ENCODE peak calls at places on chromosomes 3 and 15, in seven cellular contexts. N is body of pancreas; O is tibial artery; S is CD8-positive, alpha-beta T cell; H is OCI-LY7; E is heart left ventricle; B is WERI-Rb-1. V is an unnamed sample. For H3K36me3, the result is how much of the 10 kb centered on the place peaks cover.

GRCh38 chr3:13653631-13654279 is 104.8 kb downstream of the FBLN2 start:
- DNase-seq in N (no peak), O (no peak), S (no peak), H (no peak), E (no peak), B (no peak), V (no peak)

GRCh38 chr15:44317423-44317822 is 28.9 kb downstream of the GOLM2 start:
- DNase-seq in N (no peak), O (no peak), S (no peak), H (no peak), E (no peak), B (no peak), V (no peak)

GRCh38 chr15:82828064-82828463 is 18.6 kb downstream of the WHAMM start:
- DNase-seq in N (no peak), O (no peak), S (no peak), H (no peak), E (no peak), B (no peak), V (no peak)

GRCh38 chr15:87620393-87620792 is 636.1 kb downstream of the NTRK3 start:
- DNase-seq in N (no peak), O (no peak), S (no peak), H (no peak), E (no peak), B (no peak), V (no peak)

GRCh38 chr15:44654858-44655257 is 8.6 kb downstream of the SPG11 start:
- DNase-seq in N (no peak), O (no peak), S (no peak), H (no peak), E (no peak), B (no peak), V (no peak)

GRCh38 chr3:47293822-47294221 is 11.1 kb downstream of the KLHL18 start:
- DNase-seq in N (no peak), O (no peak), S (no peak), H (no peak), E (no peak), B (no peak), V (no peak)

GRCh38 chr15:77024273-77025065 is 29.5 kb downstream of the PSTPIP1 start:
- DNase-seq in N (peak), O (peak), S (peak), H (peak), E (peak), B (peak), V (peak)

GRCh38 chr15:101185770-101186169 is 66.1 kb downstream of the CHSY1 start:
- DNase-seq in N (no peak), O (no peak), S (no peak), H (no peak), E (no peak), B (no peak), V (no peak)

GRCh38 chr3:134326760-134327593 is 47.3 kb downstream of the AMOTL2 start:
- DNase-seq in N (peak), O (peak), S (no peak), H (no peak), E (peak), B (peak), V (peak)

GRCh38 chr15:85750807-85751730 is 43.7 kb downstream of the KLHL25 start:
- DNase-seq in N (no peak), O (peak), S (no peak), H (no peak), E (peak), B (peak), V (no peak)

GRCh38 chr3:28940530-28940929 is 340.3 kb upstream of the RBMS3 start:
- DNase-seq in N (no peak), O (peak), S (no peak), H (no peak), E (no peak), B (no peak), V (no peak)

GRCh38 chr3:40877651-40878463 is 321.4 kb upstream of the CTNNB1 start:
- DNase-seq in N (peak), O (peak), S (no peak), H (no peak), E (peak), B (no peak), V (peak)

GRCh38 chr3:118938183-118938961 is 96.3 kb downstream of the IGSF11 start:
- DNase-seq in N (no peak), O (no peak), S (no peak), H (no peak), E (no peak), B (no peak), V (peak)

GRCh38 chr3:187743195-187744141 is 1.8 kb downstream of the BCL6 start:
- DNase-seq in N (peak), O (peak), S (peak), H (peak), E (peak), B (peak), V (no peak)

GRCh38 chr3:18771931-18772330 is 346.8 kb upstream of the SATB1 start:
- DNase-seq in N (no peak), O (no peak), S (no peak), H (no peak), E (no peak), B (no peak), V (no peak)

GRCh38 chr15:31309893-31310606 is 16.6 kb upstream of the KLF13 start:
- DNase-seq in N (no peak), O (no peak), S (no peak), H (no peak), E (no peak), B (no peak), V (no peak)

GRCh38 chr3:146153429-146153828 is 7.6 kb downstream of the PLOD2 start:
- DNase-seq in N (no peak), O (no peak), S (no peak), H (no peak), E (no peak), B (no peak), V (no peak)

GRCh38 chr3:146156060-146156459 is 4.9 kb downstream of the PLOD2 start:
- DNase-seq in N (peak), O (no peak), S (no peak), H (no peak), E (no peak), B (no peak), V (no peak)

GRCh38 chr3:146152841-146153240 is 8.1 kb downstream of the PLOD2 start:
- DNase-seq in N (peak), O (peak), S (no peak), H (no peak), E (no peak), B (no peak), V (no peak)

GRCh38 chr3:146155022-146155421 is 6.0 kb downstream of the PLOD2 start:
- DNase-seq in N (no peak), O (no peak), S (no peak), H (no peak), E (no peak), B (no peak), V (no peak)

DNA sequence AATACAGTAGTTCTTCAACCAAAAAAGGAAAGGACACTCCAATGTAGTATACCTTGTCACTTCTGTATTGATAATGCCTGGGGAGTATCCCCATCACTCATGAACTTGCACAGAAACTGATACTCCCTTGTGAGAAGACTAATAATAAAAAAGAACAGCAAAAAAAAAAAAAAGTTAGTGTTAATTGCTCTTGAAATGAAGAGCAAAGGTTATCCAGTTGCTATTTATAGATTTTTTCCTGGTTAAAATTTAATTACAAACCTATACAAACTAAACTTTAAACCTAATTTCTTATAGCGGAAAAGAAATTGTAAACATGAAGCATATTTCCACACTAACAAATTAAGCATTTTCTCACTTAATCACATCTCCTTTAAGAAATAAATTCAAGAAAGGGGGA is 6.7 kb downstream of the PLOD2 start:
- DNase-seq in N (no peak), O (no peak), S (no peak), H (no peak), E (no peak), B (no peak), V (no peak)
- H3K36me3 ChIP-seq in N (under half), O (under half), S (under half), H (under half), E (under half), B (under half), V (under half)

DNA sequence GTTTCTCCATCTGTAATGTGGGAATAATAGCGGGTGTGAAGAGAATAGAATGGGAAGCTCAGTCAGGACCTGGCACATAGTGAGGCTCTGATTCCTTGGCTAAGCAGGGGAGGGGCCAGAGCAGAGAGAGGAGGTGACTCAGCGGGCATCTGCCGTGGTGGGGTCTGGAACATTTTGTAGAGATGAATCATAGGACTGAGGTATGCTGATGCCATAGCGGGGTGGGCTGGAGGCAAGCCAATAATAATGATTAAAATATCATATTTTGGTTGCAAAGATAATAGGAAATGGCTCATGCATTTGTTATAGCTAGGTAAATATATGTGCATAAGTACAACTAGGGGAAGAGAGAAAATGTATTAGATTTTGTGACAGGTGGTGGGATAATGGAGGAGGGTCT is 11.2 kb downstream of the TGM4 start:
- DNase-seq in N (no peak), O (peak), S (no peak), H (no peak), E (peak), B (no peak), V (peak)
- H3K4me3 ChIP-seq in N (no peak), O (no peak), S (no peak), H (no peak), E (no peak), B (no peak), V (no peak)

GRCh38 chr3:94303897-94304296 is 241.0 kb downstream of the NSUN3 start:
- DNase-seq in N (no peak), O (no peak), S (no peak), H (no peak), E (peak), B (no peak), V (no peak)
- TF ChIP-seq CTCF in N (no peak), O (peak), S (no peak), H (peak), E (no peak), B (no peak), V (no peak)

GRCh38 chr15:70680817-70681216 is 82.5 kb downstream of the UACA start:
- DNase-seq in N (no peak), O (no peak), S (no peak), H (no peak), E (no peak), B (no peak), V (no peak)
- H3K36me3 ChIP-seq in N (under half), O (under half), S (under half), H (under half), E (half or more), B (under half), V (under half)

GRCh38 chr15:66698971-66699370 is 3.1 kb upstream of the SMAD6 start:
- DNase-seq in N (no peak), O (no peak), S (no peak), H (no peak), E (no peak), B (no peak), V (no peak)
- H3K4me3 ChIP-seq in N (no peak), O (no peak), S (no peak), H (no peak), E (no peak), B (no peak), V (no peak)

DNA sequence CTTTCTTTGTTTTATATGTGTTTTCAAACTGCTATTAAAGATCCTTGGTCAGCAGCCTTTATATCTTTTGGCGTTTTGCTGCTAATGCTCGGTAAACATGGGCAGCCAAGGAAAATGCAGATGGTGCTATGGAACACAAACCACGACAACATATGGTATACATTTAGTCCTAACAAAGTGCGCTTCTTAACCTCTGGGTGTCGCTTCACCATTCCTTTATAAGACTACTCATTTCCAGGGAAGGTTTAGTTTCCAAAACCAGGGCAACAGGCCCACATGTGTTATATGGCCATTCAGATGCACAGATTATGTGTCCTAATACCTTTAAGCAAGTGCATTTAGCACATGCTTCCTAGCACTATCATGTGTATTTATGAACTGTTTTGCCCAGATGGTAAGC is 14.7 kb downstream of the SHOX2 start:
- DNase-seq in N (no peak), O (no peak), S (no peak), H (no peak), E (no peak), B (no peak), V (peak)
- TF ChIP-seq CTCF in N (no peak), O (no peak), S (no peak), H (no peak), E (no peak), B (peak), V (peak)

DNA sequence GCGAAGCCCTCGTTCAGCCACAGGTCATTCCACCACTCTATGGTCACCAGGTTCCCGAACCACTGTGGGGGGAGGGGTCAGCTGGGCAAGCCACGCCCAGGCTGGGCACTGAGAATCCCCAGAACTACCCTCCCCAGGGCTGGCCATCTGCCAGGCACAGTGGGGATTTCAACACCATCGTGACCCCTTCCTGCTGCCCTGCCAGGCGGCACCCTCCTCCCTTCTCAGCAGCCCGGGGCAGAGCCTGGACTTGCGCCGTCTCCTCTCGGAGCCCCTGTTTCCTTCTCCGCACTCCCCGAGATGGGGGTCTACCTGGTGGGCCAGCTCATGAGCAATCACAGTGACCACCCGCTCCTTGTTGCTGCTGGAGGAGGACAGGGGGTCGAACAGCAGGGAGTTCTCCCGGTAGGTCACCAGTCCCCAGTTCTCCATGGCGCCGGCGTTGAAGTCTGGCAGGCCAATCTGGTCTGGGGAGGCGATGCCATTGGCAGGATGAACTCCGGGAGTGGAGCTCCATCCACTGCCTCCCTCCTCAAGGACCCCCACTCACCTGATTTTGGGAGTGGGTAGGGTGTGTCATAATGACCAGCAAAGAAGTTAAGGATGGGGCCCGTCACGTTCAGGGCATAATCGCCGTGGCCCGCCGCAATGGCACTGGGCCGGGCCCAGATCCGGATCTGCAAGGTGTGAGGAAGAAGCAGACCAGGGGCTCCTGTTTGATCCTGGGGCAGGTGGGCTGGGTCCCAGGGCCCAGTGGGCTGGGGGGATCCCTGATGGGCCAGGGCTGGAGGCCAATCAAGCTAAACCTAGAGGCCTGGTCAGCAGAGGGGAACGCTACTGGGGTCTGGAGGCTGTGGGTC is 10.5 kb downstream of the ANPEP start:
- DNase-seq in N (peak), O (no peak), S (no peak), H (no peak), E (no peak), B (no peak), V (no peak)
- H3K36me3 ChIP-seq in N (under half), O (half or more), S (under half), H (under half), E (under half), B (under half), V (under half)

DNA sequence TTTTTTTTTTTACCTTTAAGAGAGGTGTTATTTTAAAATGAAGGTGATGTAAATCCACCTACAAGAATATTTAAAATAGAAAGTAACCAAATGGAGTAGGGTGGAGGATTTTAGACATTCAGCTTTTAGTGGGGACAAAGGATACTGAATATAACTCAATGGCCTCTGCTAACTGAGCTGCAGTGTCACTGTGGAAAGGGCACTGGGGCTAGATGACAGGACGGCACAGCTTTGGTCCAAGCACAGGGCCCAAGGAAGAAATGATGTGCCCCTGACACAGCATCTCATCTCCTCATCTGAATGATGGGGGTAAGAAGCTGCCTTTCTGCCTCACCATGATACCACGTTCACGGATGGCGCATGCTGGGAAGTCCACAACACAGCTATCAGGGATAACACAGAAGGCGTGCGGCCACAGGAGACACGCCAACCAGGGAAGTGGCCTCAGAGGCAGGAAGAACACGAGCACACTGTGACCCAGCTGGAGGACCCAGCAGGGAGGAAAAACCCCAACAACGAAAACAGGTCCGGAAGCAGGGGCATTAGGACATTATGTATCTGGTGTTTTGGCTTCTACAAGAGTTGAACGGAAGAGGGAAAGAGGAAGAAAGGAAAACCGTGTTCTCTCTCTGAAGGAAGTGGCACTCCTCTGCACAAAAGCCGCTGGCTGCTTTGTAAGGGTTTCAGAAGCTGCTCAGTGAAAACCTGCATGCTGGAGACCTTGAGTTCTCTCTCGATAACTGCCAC is 62.0 kb downstream of the HACD2 start:
- DNase-seq in N (peak), O (no peak), S (no peak), H (no peak), E (peak), B (no peak), V (no peak)
- H3K4me3 ChIP-seq in N (no peak), O (no peak), S (no peak), H (no peak), E (no peak), B (no peak), V (no peak)

V was measured in bronchial epithelial cell.